ENCODE peak calls at places on chromosomes 1 and 21, in five cellular contexts. Y, V, M, H and T are unnamed samples.

GRCh38 chr1:233440952-233441401 is 113.5 kb downstream of the MAP3K21 start:
- DNase-seq in Y (peak; percentile 19), V (peak; percentile 76), M (no peak), H (peak; percentile 58), T (peak; percentile 78)

GRCh38 chr1:112852276-112852675 is 103.7 kb downstream of the SLC16A1 start:
- DNase-seq in Y (no peak), V (no peak), M (no peak), H (no peak), T (peak; percentile 36)

GRCh38 chr1:1322952-1323351 is 1.5 kb downstream of the INTS11 start:
- DNase-seq in Y (no peak), V (no peak), M (no peak), H (no peak), T (no peak)

GRCh38 chr1:22529901-22530621 is 33.2 kb upstream of the EPHA8 start:
- DNase-seq in Y (no peak), V (no peak), M (no peak), H (no peak), T (no peak)

GRCh38 chr1:169109561-169110134 is 3.2 kb downstream of the ATP1B1 start:
- DNase-seq in Y (no peak), V (peak; percentile 75), M (peak; percentile 85), H (peak; percentile 88), T (no peak)

GRCh38 chr1:23772049-23772853 is 6.0 kb upstream of the PITHD1 start:
- DNase-seq in Y (peak; percentile 80), V (peak; percentile 74), M (peak; percentile 91), H (peak; percentile 66), T (peak; percentile 92)

GRCh38 chr1:95233321-95233736 is 681 bp upstream of the RWDD3 start:
- DNase-seq in Y (no peak), V (peak; percentile 33), M (no peak), H (no peak), T (no peak)

GRCh38 chr1:213452504-213452903 is 401.5 kb downstream of the RPS6KC1 start:
- DNase-seq in Y (no peak), V (no peak), M (no peak), H (no peak), T (no peak)

GRCh38 chr1:196115641-196116040 is 492.6 kb downstream of the KCNT2 start:
- DNase-seq in Y (no peak), V (peak; percentile 32), M (no peak), H (peak; percentile 19), T (no peak)

GRCh38 chr1:19210772-19211549 is 895 bp upstream of the UBR4 start:
- DNase-seq in Y (no peak), V (no peak), M (no peak), H (peak; percentile 25), T (peak; percentile 33)

GRCh38 chr1:224381880-224382548 is 25.3 kb downstream of the CNIH4 start:
- DNase-seq in Y (no peak), V (no peak), M (no peak), H (peak; percentile 6), T (no peak)

GRCh38 chr1:11676386-11677103 is 4.4 kb downstream of the MAD2L2 start:
- DNase-seq in Y (no peak), V (no peak), M (no peak), H (no peak), T (no peak)

GRCh38 chr21:45019076-45019886 is 55.1 kb upstream of the ADARB1 start:
- DNase-seq in Y (no peak), V (no peak), M (no peak), H (no peak), T (no peak)

GRCh38 chr1:8510041-8510823 is 192.3 kb downstream of the SLC45A1 start:
- DNase-seq in Y (peak; percentile 81), V (no peak), M (no peak), H (peak; percentile 48), T (no peak)

GRCh38 chr1:229004227-229004833 is 266.6 kb upstream of the RAB4A start:
- DNase-seq in Y (no peak), V (no peak), M (no peak), H (no peak), T (no peak)

GRCh38 chr1:39955547-39956539 is 898 bp downstream of the MFSD2A start:
- DNase-seq in Y (peak; percentile 29), V (peak; percentile 42), M (no peak), H (peak; percentile 75), T (peak; percentile 74)

GRCh38 chr21:14706712-14707111 is 160.6 kb upstream of the SAMSN1 start:
- DNase-seq in Y (no peak), V (no peak), M (no peak), H (no peak), T (no peak)

GRCh38 chr1:160767417-160768294 is 28.3 kb upstream of the LY9 start:
- DNase-seq in Y (peak; percentile 13), V (no peak), M (no peak), H (peak; percentile 87), T (no peak)

GRCh38 chr1:67647036-67647798 is 37.8 kb upstream of the GADD45A start:
- DNase-seq in Y (no peak), V (peak; percentile 31), M (no peak), H (no peak), T (no peak)

GRCh38 chr1:81695741-81696140 is 105.0 kb upstream of the ADGRL2 start:
- DNase-seq in Y (no peak), V (no peak), M (no peak), H (peak; percentile 35), T (no peak)

GRCh38 chr1:151197863-151198253 is 494 bp upstream of the PIP5K1A start:
- DNase-seq in Y (no peak), V (no peak), M (no peak), H (no peak), T (peak; percentile 16)